ENCODE peak calls at places on chromosomes 13 and 19, in four cellular contexts. One of them, this sample, is unnamed.
A peak's percentile ranks its signal among the peaks of the same experiment; 100 is the strongest.

GRCh38 chr19:39506944-39507714 is 7.8 kb upstream of the SELENOV start:
- DNase-seq in heart left ventricle: no peak
- DNase-seq in PC-3: peak; percentile 67
- DNase-seq in A549: peak; percentile 99
- DNase-seq in this sample: peak; percentile 88

GRCh38 chr13:106078191-106078590 is 457.3 kb downstream of the EFNB2 start:
- DNase-seq in A549: no peak
- DNase-seq in PC-3: no peak
- DNase-seq in heart left ventricle: no peak
- DNase-seq in this sample: peak; percentile 25

GRCh38 chr13:110392510-110393233 is 85.6 kb downstream of the COL4A2 start:
- DNase-seq in PC-3: no peak
- DNase-seq in heart left ventricle: no peak
- DNase-seq in A549: no peak
- DNase-seq in this sample: peak; percentile 94

GRCh38 chr19:45243144-45243732 is 2.0 kb downstream of the EXOC3L2 start:
- DNase-seq in heart left ventricle: no peak
- DNase-seq in PC-3: no peak
- DNase-seq in A549: no peak
- DNase-seq in this sample: no peak

GRCh38 chr19:41248895-41249294 is 15.3 kb upstream of the HNRNPUL1 start:
- DNase-seq in PC-3: no peak
- DNase-seq in A549: no peak
- DNase-seq in heart left ventricle: no peak
- DNase-seq in this sample: no peak

GRCh38 chr19:584240-585001 is 5.3 kb upstream of the HCN2 start:
- DNase-seq in heart left ventricle: no peak
- DNase-seq in PC-3: peak; percentile 44
- DNase-seq in A549: no peak
- DNase-seq in this sample: peak; percentile 79

GRCh38 chr13:49517461-49517860 is 21.7 kb downstream of the PHF11 start:
- DNase-seq in A549: no peak
- DNase-seq in PC-3: no peak
- DNase-seq in heart left ventricle: no peak
- DNase-seq in this sample: peak; percentile 23

GRCh38 chr13:99390601-99391000 is 83.4 kb upstream of the GPR183 start:
- DNase-seq in A549: no peak
- DNase-seq in heart left ventricle: no peak
- DNase-seq in PC-3: no peak
- DNase-seq in this sample: no peak

GRCh38 chr19:17522988-17523872 is 11.8 kb downstream of the PGLS start:
- DNase-seq in PC-3: no peak
- DNase-seq in A549: no peak
- DNase-seq in heart left ventricle: peak; percentile 56
- DNase-seq in this sample: peak; percentile 18

GRCh38 chr19:47305309-47305751 is 4.3 kb upstream of the C5AR1 start:
- DNase-seq in PC-3: peak; percentile 72
- DNase-seq in A549: peak; percentile 86
- DNase-seq in heart left ventricle: peak; percentile 68
- DNase-seq in this sample: peak; percentile 62

GRCh38 chr19:18746393-18747167 is 44.5 kb downstream of the COMP start:
- DNase-seq in heart left ventricle: no peak
- DNase-seq in A549: no peak
- DNase-seq in PC-3: no peak
- DNase-seq in this sample: no peak

GRCh38 chr13:34217343-34218094 is 399.6 kb downstream of the RFC3 start:
- DNase-seq in PC-3: no peak
- DNase-seq in A549: no peak
- DNase-seq in heart left ventricle: no peak
- DNase-seq in this sample: no peak

GRCh38 chr13:41064493-41064892 is 3.2 kb downstream of the WBP4 start:
- DNase-seq in heart left ventricle: no peak
- DNase-seq in PC-3: peak; percentile 68
- DNase-seq in A549: no peak
- DNase-seq in this sample: no peak

GRCh38 chr19:47284324-47284899 is 9.7 kb downstream of the INAFM1 start:
- DNase-seq in heart left ventricle: no peak
- DNase-seq in A549: peak; percentile 50
- DNase-seq in PC-3: peak; percentile 71
- DNase-seq in this sample: peak; percentile 76

GRCh38 chr13:59346861-59347470 is 816.8 kb downstream of the DIAPH3 start:
- DNase-seq in heart left ventricle: no peak
- DNase-seq in A549: no peak
- DNase-seq in PC-3: no peak
- DNase-seq in this sample: no peak

GRCh38 chr19:6851359-6851758 is 36.0 kb upstream of the ADGRE1 start:
- DNase-seq in A549: no peak
- DNase-seq in heart left ventricle: no peak
- DNase-seq in PC-3: no peak
- DNase-seq in this sample: no peak

GRCh38 chr19:5880604-5881078 is 10.3 kb upstream of the FUT5 start:
- DNase-seq in heart left ventricle: peak; percentile 89
- DNase-seq in PC-3: no peak
- DNase-seq in A549: no peak
- DNase-seq in this sample: peak; percentile 92

GRCh38 chr19:47511681-47512080 is 3.2 kb downstream of the NAPA start:
- DNase-seq in heart left ventricle: no peak
- DNase-seq in A549: no peak
- DNase-seq in PC-3: no peak
- DNase-seq in this sample: peak; percentile 52

GRCh38 chr13:63381078-63381859 is 1965.6 kb upstream of the PCDH20 start:
- DNase-seq in PC-3: peak; percentile 11
- DNase-seq in heart left ventricle: no peak
- DNase-seq in A549: no peak
- DNase-seq in this sample: no peak

GRCh38 chr13:41006296-41006695 is 12.8 kb downstream of the ELF1 start:
- DNase-seq in heart left ventricle: no peak
- DNase-seq in A549: no peak
- DNase-seq in PC-3: no peak
- DNase-seq in this sample: no peak

GRCh38 chr19:31127132-31127967 is 221.9 kb downstream of the TSHZ3 start:
- DNase-seq in A549: peak; percentile 67
- DNase-seq in heart left ventricle: no peak
- DNase-seq in PC-3: peak; percentile 6
- DNase-seq in this sample: peak; percentile 65

GRCh38 chr13:29924482-29924884 is 74.1 kb upstream of the UBL3 start:
- DNase-seq in heart left ventricle: no peak
- DNase-seq in A549: peak; percentile 35
- DNase-seq in PC-3: peak; percentile 76
- DNase-seq in this sample: peak; percentile 20

GRCh38 chr13:100887729-100888151 is 213.1 kb upstream of the TMTC4 start:
- DNase-seq in A549: no peak
- DNase-seq in heart left ventricle: no peak
- DNase-seq in PC-3: peak; percentile 52
- DNase-seq in this sample: peak; percentile 23

GRCh38 chr19:39997595-39998216 is 846 bp downstream of the ZNF546 start:
- DNase-seq in PC-3: no peak
- DNase-seq in heart left ventricle: no peak
- DNase-seq in A549: no peak
- DNase-seq in this sample: no peak

GRCh38 chr13:32047088-32047487 is 15.5 kb downstream of the FRY start:
- DNase-seq in PC-3: no peak
- DNase-seq in A549: no peak
- DNase-seq in heart left ventricle: no peak
- DNase-seq in this sample: no peak

GRCh38 chr13:47794963-47795362 is 206.1 kb downstream of the SUCLA2 start:
- DNase-seq in A549: peak; percentile 4
- DNase-seq in heart left ventricle: no peak
- DNase-seq in PC-3: peak; percentile 29
- DNase-seq in this sample: peak; percentile 41

GRCh38 chr13:72129117-72129516 is 262.1 kb upstream of the DACH1 start:
- DNase-seq in PC-3: no peak
- DNase-seq in A549: no peak
- DNase-seq in heart left ventricle: no peak
- DNase-seq in this sample: no peak

GRCh38 chr13:98582947-98583346 is 6.0 kb upstream of the STK24 start:
- DNase-seq in heart left ventricle: no peak
- DNase-seq in PC-3: no peak
- DNase-seq in A549: no peak
- DNase-seq in this sample: no peak

GRCh38 chr19:12937243-12938053 is 961 bp upstream of the CALR start:
- DNase-seq in PC-3: peak; percentile 52
- DNase-seq in heart left ventricle: no peak
- DNase-seq in A549: no peak
- DNase-seq in this sample: peak; percentile 38

GRCh38 chr13:78743972-78744371 is 85.0 kb upstream of the OBI1 start:
- DNase-seq in PC-3: no peak
- DNase-seq in A549: no peak
- DNase-seq in heart left ventricle: no peak
- DNase-seq in this sample: no peak

GRCh38 chr19:7138402-7138801 is 68.9 kb downstream of the ZNF557 start:
- DNase-seq in heart left ventricle: no peak
- DNase-seq in A549: no peak
- DNase-seq in PC-3: peak; percentile 10
- DNase-seq in this sample: no peak

GRCh38 chr13:46345400-46345799 is 41.7 kb downstream of the RUBCNL start:
- DNase-seq in heart left ventricle: no peak
- DNase-seq in PC-3: no peak
- DNase-seq in A549: no peak
- DNase-seq in this sample: peak; percentile 28

GRCh38 chr13:102817241-102817640 is 18.3 kb downstream of the BIVM start:
- DNase-seq in A549: no peak
- DNase-seq in PC-3: no peak
- DNase-seq in heart left ventricle: no peak
- DNase-seq in this sample: no peak

GRCh38 chr13:48501705-48502104 is 31.2 kb downstream of the RCBTB2 start:
- DNase-seq in A549: no peak
- DNase-seq in heart left ventricle: no peak
- DNase-seq in PC-3: peak; percentile 6
- DNase-seq in this sample: no peak

GRCh38 chr13:65907656-65908441 is 1322.3 kb downstream of the PCDH9 start:
- DNase-seq in heart left ventricle: no peak
- DNase-seq in PC-3: peak; percentile 23
- DNase-seq in A549: no peak
- DNase-seq in this sample: no peak

GRCh38 chr13:110396913-110397379 is 89.9 kb downstream of the COL4A2 start:
- DNase-seq in heart left ventricle: peak; percentile 95
- DNase-seq in A549: no peak
- DNase-seq in PC-3: peak; percentile 92
- DNase-seq in this sample: no peak

GRCh38 chr19:1070931-1071791 is 4.2 kb downstream of the ARHGAP45 start:
- DNase-seq in heart left ventricle: peak; percentile 30
- DNase-seq in PC-3: no peak
- DNase-seq in A549: no peak
- DNase-seq in this sample: peak; percentile 62

GRCh38 chr13:45040626-45041025 is 51.3 kb downstream of the GPALPP1 start:
- DNase-seq in heart left ventricle: no peak
- DNase-seq in PC-3: peak; percentile 10
- DNase-seq in A549: no peak
- DNase-seq in this sample: no peak

GRCh38 chr19:28472111-28472510 is 740.8 kb downstream of the UQCRFS1 start:
- DNase-seq in heart left ventricle: no peak
- DNase-seq in PC-3: no peak
- DNase-seq in A549: no peak
- DNase-seq in this sample: no peak

GRCh38 chr19:28466107-28467045 is 746.6 kb downstream of the UQCRFS1 start:
- DNase-seq in PC-3: peak; percentile 19
- DNase-seq in heart left ventricle: peak; percentile 30
- DNase-seq in A549: peak; percentile 41
- DNase-seq in this sample: peak; percentile 67

GRCh38 chr19:28465317-28466086 is 747.4 kb downstream of the UQCRFS1 start:
- DNase-seq in PC-3: no peak
- DNase-seq in A549: no peak
- DNase-seq in heart left ventricle: no peak
- DNase-seq in this sample: no peak

GRCh38 chr19:28469544-28469943 is 743.4 kb downstream of the UQCRFS1 start:
- DNase-seq in PC-3: no peak
- DNase-seq in A549: no peak
- DNase-seq in heart left ventricle: no peak
- DNase-seq in this sample: no peak

GRCh38 chr19:28468701-28469459 is 744.1 kb downstream of the UQCRFS1 start:
- DNase-seq in PC-3: peak; percentile 1
- DNase-seq in A549: no peak
- DNase-seq in heart left ventricle: no peak
- DNase-seq in this sample: peak; percentile 40
- H3K4me1 ChIP-seq in PC-3: no peaks in the 10 kb centered on the region
- H3K4me1 ChIP-seq in A549: no peaks in the 10 kb centered on the region
- H3K4me1 ChIP-seq in heart left ventricle: peaks cover 4% of the 10 kb centered on the region
- H3K4me1 ChIP-seq in this sample: no peaks in the 10 kb centered on the region

GRCh38 chr19:35897706-35898451 is 2.5 kb downstream of the NFKBID start:
- DNase-seq in A549: no peak
- DNase-seq in heart left ventricle: no peak
- DNase-seq in PC-3: no peak
- DNase-seq in this sample: no peak
- H3K4me3 ChIP-seq in A549: no peak overlapping the region
- H3K4me3 ChIP-seq in heart left ventricle: peak overlapping the region; percentile 56
- H3K4me3 ChIP-seq in PC-3: peak overlapping the region; percentile 95
- H3K4me3 ChIP-seq in this sample: no peak overlapping the region

GRCh38 chr19:33769208-33769607 is 27.5 kb upstream of the KCTD15 start:
- DNase-seq in PC-3: no peak
- DNase-seq in heart left ventricle: no peak
- DNase-seq in A549: no peak
- DNase-seq in this sample: no peak
- H3K27ac ChIP-seq in PC-3: no peak overlapping the region
- H3K27ac ChIP-seq in heart left ventricle: no peak overlapping the region
- H3K27ac ChIP-seq in A549: no peak overlapping the region
- H3K27ac ChIP-seq in this sample: no peak overlapping the region

DNA sequence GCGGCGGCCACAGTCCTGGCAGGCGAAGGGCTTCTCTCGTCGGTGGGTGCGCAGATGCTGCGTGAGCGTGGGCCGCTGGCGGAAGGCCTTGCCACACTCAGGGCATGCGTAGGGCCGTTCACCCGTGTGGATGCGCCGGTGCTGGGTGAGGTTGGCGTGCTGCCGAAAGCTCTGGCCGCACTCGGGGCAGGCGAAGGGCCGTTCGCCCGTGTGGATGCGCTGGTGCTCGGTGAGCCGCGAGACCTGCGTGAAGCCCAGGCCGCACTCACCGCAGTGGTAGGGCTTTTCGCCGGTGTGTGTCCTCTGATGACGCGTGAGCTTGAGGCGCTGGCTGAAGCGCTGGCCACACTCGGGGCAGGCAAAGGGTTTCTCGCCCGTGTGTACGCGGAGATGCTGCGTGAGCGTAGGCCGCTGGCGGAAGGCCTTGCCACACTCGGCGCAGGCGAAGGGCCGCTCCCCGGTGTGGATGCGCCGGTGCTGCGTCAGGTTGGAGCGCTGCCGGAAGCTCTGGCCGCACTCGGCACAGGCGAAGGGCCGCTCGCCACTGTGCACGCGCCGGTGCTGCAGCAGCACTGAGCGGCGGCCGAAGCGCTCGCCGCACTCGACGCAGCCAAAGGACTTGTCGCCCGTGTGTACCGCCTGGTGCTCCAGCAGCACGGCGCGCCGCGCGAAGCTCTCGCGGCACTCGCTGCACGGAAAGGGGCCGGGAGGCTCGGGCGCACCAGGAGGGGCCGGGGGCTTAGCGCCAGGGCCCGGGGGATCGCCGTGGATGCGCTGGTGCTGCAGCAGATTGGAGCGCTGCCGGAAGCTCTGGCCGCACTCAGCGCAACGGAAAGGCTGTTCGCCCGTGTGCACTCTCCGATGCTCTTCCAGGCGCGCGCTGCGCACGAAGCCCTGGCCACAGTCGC is 4.0 kb upstream of the UBE2M start:
- DNase-seq in heart left ventricle: peak; percentile 54
- DNase-seq in A549: no peak
- DNase-seq in PC-3: peak; percentile 55
- DNase-seq in this sample: peak; percentile 61
- H3K4me1 ChIP-seq in heart left ventricle: peaks cover 36% of the 10 kb centered on the region
- H3K4me1 ChIP-seq in A549: peaks cover 11% of the 10 kb centered on the region
- H3K4me1 ChIP-seq in PC-3: peaks cover 33% of the 10 kb centered on the region
- H3K4me1 ChIP-seq in this sample: peaks cover 15% of the 10 kb centered on the region

GRCh38 chr19:4224470-4224869 is 4.9 kb upstream of the EBI3 start:
- DNase-seq in PC-3: no peak
- DNase-seq in heart left ventricle: no peak
- DNase-seq in A549: no peak
- DNase-seq in this sample: no peak
- H3K4me3 ChIP-seq in PC-3: no peak overlapping the region
- H3K4me3 ChIP-seq in heart left ventricle: no peak overlapping the region
- H3K4me3 ChIP-seq in A549: no peak overlapping the region
- H3K4me3 ChIP-seq in this sample: no peak overlapping the region